ENCODE peak calls at places on chromosome 16, in seven cellular contexts. One of them, this sample, is unnamed.

GRCh38 chr16:27257271-27257670 is 11.3 kb downstream of the NSMCE1 start:
- DNase-seq in AG04450: no peak
- DNase-seq in thoracic aorta: no peak
- DNase-seq in right lobe of liver: peak
- DNase-seq in sigmoid colon: no peak
- DNase-seq in dorsolateral prefrontal cortex: no peak
- DNase-seq in IMR-90: no peak
- DNase-seq in this sample: no peak

GRCh38 chr16:11162571-11163268 is 93.3 kb downstream of the SOCS1 start:
- DNase-seq in AG04450: no peak
- DNase-seq in thoracic aorta: no peak
- DNase-seq in right lobe of liver: no peak
- DNase-seq in sigmoid colon: no peak
- DNase-seq in dorsolateral prefrontal cortex: no peak
- DNase-seq in IMR-90: no peak
- DNase-seq in this sample: no peak

GRCh38 chr16:81107506-81107905 is 11.3 kb upstream of the GCSH start:
- DNase-seq in AG04450: no peak
- DNase-seq in thoracic aorta: no peak
- DNase-seq in right lobe of liver: no peak
- DNase-seq in sigmoid colon: no peak
- DNase-seq in dorsolateral prefrontal cortex: no peak
- DNase-seq in IMR-90: no peak
- DNase-seq in this sample: peak

GRCh38 chr16:35431829-35432663 is 1972.6 kb downstream of the TP53TG3F start:
- DNase-seq in AG04450: no peak
- DNase-seq in thoracic aorta: no peak
- DNase-seq in right lobe of liver: no peak
- DNase-seq in sigmoid colon: no peak
- DNase-seq in dorsolateral prefrontal cortex: no peak
- DNase-seq in IMR-90: no peak
- DNase-seq in this sample: no peak

GRCh38 chr16:56450275-56450889 is 750 bp downstream of the NUDT21 start:
- DNase-seq in AG04450: no peak
- DNase-seq in thoracic aorta: no peak
- DNase-seq in right lobe of liver: no peak
- DNase-seq in sigmoid colon: no peak
- DNase-seq in dorsolateral prefrontal cortex: no peak
- DNase-seq in IMR-90: peak
- DNase-seq in this sample: no peak

GRCh38 chr16:68382296-68382718 is 66.0 kb downstream of the SMPD3 start:
- DNase-seq in AG04450: no peak
- DNase-seq in thoracic aorta: no peak
- DNase-seq in right lobe of liver: no peak
- DNase-seq in sigmoid colon: no peak
- DNase-seq in dorsolateral prefrontal cortex: no peak
- DNase-seq in IMR-90: no peak
- DNase-seq in this sample: peak

GRCh38 chr16:3485821-3486505 is 9.3 kb downstream of the C16orf90 start:
- DNase-seq in AG04450: no peak
- DNase-seq in thoracic aorta: no peak
- DNase-seq in right lobe of liver: no peak
- DNase-seq in sigmoid colon: no peak
- DNase-seq in dorsolateral prefrontal cortex: no peak
- DNase-seq in IMR-90: no peak
- DNase-seq in this sample: peak

GRCh38 chr16:57513371-57514102 is 22.8 kb downstream of the CCDC102A start:
- DNase-seq in AG04450: no peak
- DNase-seq in thoracic aorta: no peak
- DNase-seq in right lobe of liver: no peak
- DNase-seq in sigmoid colon: peak
- DNase-seq in dorsolateral prefrontal cortex: no peak
- DNase-seq in IMR-90: no peak
- DNase-seq in this sample: peak

GRCh38 chr16:83992624-83993023 is 24.6 kb downstream of the NECAB2 start:
- DNase-seq in AG04450: peak
- DNase-seq in thoracic aorta: no peak
- DNase-seq in right lobe of liver: no peak
- DNase-seq in sigmoid colon: no peak
- DNase-seq in dorsolateral prefrontal cortex: peak
- DNase-seq in IMR-90: peak
- DNase-seq in this sample: no peak

GRCh38 chr16:89815639-89816348 is 653 bp downstream of the FANCA start:
- DNase-seq in AG04450: no peak
- DNase-seq in thoracic aorta: no peak
- DNase-seq in right lobe of liver: no peak
- DNase-seq in sigmoid colon: no peak
- DNase-seq in dorsolateral prefrontal cortex: no peak
- DNase-seq in IMR-90: no peak
- DNase-seq in this sample: no peak

DNA sequence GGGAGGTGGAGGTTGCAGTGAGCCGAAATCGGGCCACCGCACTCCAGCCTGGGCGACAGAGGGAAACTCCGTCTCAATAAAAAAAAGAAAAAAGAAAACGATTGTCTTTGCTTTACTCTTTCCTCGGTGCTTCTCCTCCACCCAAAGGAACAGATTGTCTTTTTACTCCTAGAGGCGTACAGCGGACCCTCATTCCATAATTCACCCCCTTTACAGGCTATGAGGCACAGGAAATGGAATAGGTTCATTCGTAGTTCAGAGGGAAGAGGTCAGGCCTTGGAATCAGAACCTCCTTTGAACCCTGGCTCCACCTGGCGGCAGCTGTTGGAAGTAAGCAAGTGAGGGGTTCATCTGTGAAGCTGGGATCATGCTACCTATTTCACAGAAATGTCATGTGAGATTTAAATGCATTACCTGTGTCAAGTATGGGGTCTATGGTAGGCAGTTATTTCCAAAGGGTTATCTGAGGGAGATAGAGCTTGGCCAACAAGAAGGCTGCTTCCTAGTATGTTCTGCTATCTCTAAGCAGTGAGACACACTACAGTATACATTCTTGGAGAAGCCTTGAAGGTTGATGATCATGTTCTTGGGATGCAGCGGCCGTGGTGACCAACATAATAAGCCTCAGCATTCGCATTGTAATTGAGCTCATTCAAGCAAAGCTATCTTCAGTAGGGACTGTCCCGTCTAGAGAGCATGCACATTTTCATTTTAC is 18.6 kb upstream of the ZNF689 start:
- DNase-seq in AG04450: peak
- DNase-seq in thoracic aorta: peak
- DNase-seq in right lobe of liver: peak
- DNase-seq in sigmoid colon: peak
- DNase-seq in dorsolateral prefrontal cortex: peak
- DNase-seq in IMR-90: peak
- DNase-seq in this sample: peak
- H3K27ac ChIP-seq in AG04450: no peak
- H3K27ac ChIP-seq in thoracic aorta: no peak
- H3K27ac ChIP-seq in right lobe of liver: peak
- H3K27ac ChIP-seq in sigmoid colon: peak
- H3K27ac ChIP-seq in dorsolateral prefrontal cortex: peak
- H3K27ac ChIP-seq in IMR-90: no peak
- H3K27ac ChIP-seq in this sample: no peak

GRCh38 chr16:49826515-49826914 is 29.4 kb downstream of the ZNF423 start:
- DNase-seq in AG04450: no peak
- DNase-seq in thoracic aorta: no peak
- DNase-seq in right lobe of liver: no peak
- DNase-seq in sigmoid colon: no peak
- DNase-seq in dorsolateral prefrontal cortex: no peak
- DNase-seq in IMR-90: no peak
- DNase-seq in this sample: no peak
- TF ChIP-seq CTCF in AG04450: no peak
- TF ChIP-seq CTCF in thoracic aorta: no peak
- TF ChIP-seq CTCF in right lobe of liver: no peak
- TF ChIP-seq CTCF in sigmoid colon: no peak
- TF ChIP-seq CTCF in dorsolateral prefrontal cortex: no peak
- TF ChIP-seq CTCF in IMR-90: no peak
- TF ChIP-seq CTCF in this sample: no peak

GRCh38 chr16:1076801-1077576 is 4.4 kb downstream of the SSTR5 start:
- DNase-seq in AG04450: no peak
- DNase-seq in thoracic aorta: no peak
- DNase-seq in right lobe of liver: no peak
- DNase-seq in sigmoid colon: no peak
- DNase-seq in dorsolateral prefrontal cortex: no peak
- DNase-seq in IMR-90: no peak
- DNase-seq in this sample: no peak
- H3K27ac ChIP-seq in AG04450: no peak
- H3K27ac ChIP-seq in thoracic aorta: peak
- H3K27ac ChIP-seq in right lobe of liver: no peak
- H3K27ac ChIP-seq in sigmoid colon: no peak
- H3K27ac ChIP-seq in dorsolateral prefrontal cortex: no peak
- H3K27ac ChIP-seq in IMR-90: no peak
- H3K27ac ChIP-seq in this sample: no peak

DNA sequence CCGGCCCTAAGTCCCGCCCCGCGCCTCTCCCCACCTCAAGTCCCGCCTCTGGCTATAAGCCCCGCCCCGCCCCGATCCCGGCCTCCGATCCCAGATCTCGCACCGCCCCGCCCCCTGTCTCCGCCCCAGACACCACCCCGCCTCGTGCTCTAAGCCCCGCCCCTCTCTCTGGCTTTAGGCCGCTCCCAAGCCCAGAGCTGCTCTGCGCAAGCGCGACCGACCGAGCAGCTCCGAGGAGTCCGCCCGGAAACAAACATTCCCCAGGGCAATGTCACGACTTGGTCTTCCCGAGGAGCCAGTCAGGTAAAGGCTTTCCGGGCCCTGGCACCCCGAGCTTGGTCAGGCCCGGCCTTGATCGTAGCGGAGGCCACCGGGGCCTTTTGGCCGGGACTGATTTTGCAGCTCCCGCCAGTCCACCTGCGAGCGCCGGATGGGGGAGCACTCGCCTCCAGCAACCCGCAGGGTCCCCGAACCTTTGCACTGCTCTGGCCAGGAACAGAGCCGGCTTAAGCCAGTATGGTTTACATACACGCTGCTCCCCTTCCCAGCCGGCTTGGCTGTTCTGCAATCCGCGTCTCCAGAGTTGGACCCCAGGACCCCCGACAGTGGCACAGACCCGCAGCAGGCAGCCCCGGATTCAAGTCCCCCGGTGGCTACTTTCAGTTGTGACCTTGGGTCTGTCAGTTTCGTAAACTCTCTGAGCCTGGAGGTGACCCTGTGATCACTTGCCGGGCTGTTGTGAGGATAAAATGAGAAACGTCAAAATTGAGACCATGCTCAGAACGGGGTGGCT is at the start of gene NUDT7:
- DNase-seq in AG04450: peak
- DNase-seq in thoracic aorta: peak
- DNase-seq in right lobe of liver: peak
- DNase-seq in sigmoid colon: peak
- DNase-seq in dorsolateral prefrontal cortex: peak
- DNase-seq in IMR-90: peak
- DNase-seq in this sample: peak
- TF ChIP-seq CTCF in AG04450: peak
- TF ChIP-seq CTCF in thoracic aorta: no peak
- TF ChIP-seq CTCF in right lobe of liver: no peak
- TF ChIP-seq CTCF in sigmoid colon: no peak
- TF ChIP-seq CTCF in dorsolateral prefrontal cortex: peak
- TF ChIP-seq CTCF in IMR-90: peak
- TF ChIP-seq CTCF in this sample: no peak

DNA sequence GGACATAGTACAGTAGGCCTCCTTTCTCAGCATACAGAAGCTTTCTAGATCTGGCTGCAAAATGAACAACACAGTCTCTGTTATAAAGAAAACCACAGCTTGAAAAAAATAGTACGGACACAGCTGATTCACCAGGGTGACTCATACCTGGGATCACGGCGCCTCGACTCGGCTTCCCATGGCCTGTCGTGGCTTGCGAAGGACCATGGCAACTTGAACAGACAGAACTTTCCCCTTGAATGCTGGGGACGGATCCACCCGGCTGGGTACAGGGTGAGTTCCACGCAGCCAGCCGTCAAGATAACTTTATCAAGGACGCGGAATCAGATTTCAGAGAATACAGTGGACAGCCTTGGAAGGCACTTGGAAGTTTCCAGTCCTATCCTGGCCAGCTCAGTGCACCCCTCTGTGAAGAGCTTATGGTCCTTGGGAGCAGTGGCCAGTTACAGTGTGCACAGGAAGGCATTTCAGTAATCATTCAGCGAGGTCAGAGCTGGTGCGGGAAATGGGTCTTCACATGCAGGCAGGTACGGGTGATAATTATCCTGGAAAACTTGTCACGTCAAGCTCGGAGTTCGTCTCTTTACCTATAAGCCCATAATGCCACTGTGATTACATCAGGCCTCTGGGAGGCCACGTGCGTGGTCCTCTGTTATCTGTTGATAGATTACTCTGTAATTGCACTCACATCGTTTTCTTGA is 57.9 kb upstream of the MAF start:
- DNase-seq in AG04450: peak
- DNase-seq in thoracic aorta: no peak
- DNase-seq in right lobe of liver: no peak
- DNase-seq in sigmoid colon: no peak
- DNase-seq in dorsolateral prefrontal cortex: no peak
- DNase-seq in IMR-90: peak
- DNase-seq in this sample: no peak
- H3K27ac ChIP-seq in AG04450: no peak
- H3K27ac ChIP-seq in thoracic aorta: no peak
- H3K27ac ChIP-seq in right lobe of liver: no peak
- H3K27ac ChIP-seq in sigmoid colon: no peak
- H3K27ac ChIP-seq in dorsolateral prefrontal cortex: no peak
- H3K27ac ChIP-seq in IMR-90: no peak
- H3K27ac ChIP-seq in this sample: no peak

GRCh38 chr16:14444979-14445810 is 184.9 kb downstream of the PARN start:
- DNase-seq in AG04450: no peak
- DNase-seq in thoracic aorta: no peak
- DNase-seq in right lobe of liver: no peak
- DNase-seq in sigmoid colon: no peak
- DNase-seq in dorsolateral prefrontal cortex: no peak
- DNase-seq in IMR-90: no peak
- DNase-seq in this sample: no peak
- TF ChIP-seq CTCF in AG04450: no peak
- TF ChIP-seq CTCF in thoracic aorta: no peak
- TF ChIP-seq CTCF in right lobe of liver: no peak
- TF ChIP-seq CTCF in sigmoid colon: no peak
- TF ChIP-seq CTCF in dorsolateral prefrontal cortex: no peak
- TF ChIP-seq CTCF in IMR-90: no peak
- TF ChIP-seq CTCF in this sample: no peak

GRCh38 chr16:19809121-19809635 is 75.5 kb downstream of the GPRC5B start:
- DNase-seq in AG04450: no peak
- DNase-seq in thoracic aorta: no peak
- DNase-seq in right lobe of liver: no peak
- DNase-seq in sigmoid colon: peak
- DNase-seq in dorsolateral prefrontal cortex: no peak
- DNase-seq in IMR-90: peak
- DNase-seq in this sample: no peak
- H3K27ac ChIP-seq in AG04450: no peak
- H3K27ac ChIP-seq in thoracic aorta: peak
- H3K27ac ChIP-seq in right lobe of liver: peak
- H3K27ac ChIP-seq in sigmoid colon: no peak
- H3K27ac ChIP-seq in dorsolateral prefrontal cortex: peak
- H3K27ac ChIP-seq in IMR-90: no peak
- H3K27ac ChIP-seq in this sample: peak

This sample was measured in kidney.